ENCODE peak calls at places on chromosome 9, in seven cellular contexts. One of them, this sample, is unnamed.

GRCh38 chr9:130949188-130950038 is 10.4 kb upstream of the FIBCD1 start:
- DNase-seq in ovary: no peak
- DNase-seq in fibroblast of lung: no peak
- DNase-seq in SJSA1: no peak
- DNase-seq in BE2C: no peak
- DNase-seq in sigmoid colon: no peak
- DNase-seq in mucosa of descending colon: no peak
- DNase-seq in this sample: no peak

GRCh38 chr9:92696619-92697018 is 26.7 kb upstream of the IPPK start:
- DNase-seq in ovary: no peak
- DNase-seq in fibroblast of lung: no peak
- DNase-seq in SJSA1: no peak
- DNase-seq in BE2C: no peak
- DNase-seq in sigmoid colon: no peak
- DNase-seq in mucosa of descending colon: no peak
- DNase-seq in this sample: no peak

GRCh38 chr9:111798786-111799185 is 4.0 kb upstream of the SHOC1 start:
- DNase-seq in ovary: no peak
- DNase-seq in fibroblast of lung: peak
- DNase-seq in SJSA1: no peak
- DNase-seq in BE2C: no peak
- DNase-seq in sigmoid colon: no peak
- DNase-seq in mucosa of descending colon: no peak
- DNase-seq in this sample: no peak

GRCh38 chr9:136283291-136284235 is 20.3 kb downstream of the CCDC187 start:
- DNase-seq in ovary: peak
- DNase-seq in fibroblast of lung: peak
- DNase-seq in SJSA1: peak
- DNase-seq in BE2C: peak
- DNase-seq in sigmoid colon: peak
- DNase-seq in mucosa of descending colon: peak
- DNase-seq in this sample: peak

GRCh38 chr9:136385015-136385414 is 11.5 kb upstream of the CARD9 start:
- DNase-seq in ovary: no peak
- DNase-seq in fibroblast of lung: no peak
- DNase-seq in SJSA1: no peak
- DNase-seq in BE2C: no peak
- DNase-seq in sigmoid colon: no peak
- DNase-seq in mucosa of descending colon: no peak
- DNase-seq in this sample: no peak

GRCh38 chr9:136107155-136107952 is 11.3 kb downstream of the TMEM250 start:
- DNase-seq in ovary: no peak
- DNase-seq in fibroblast of lung: no peak
- DNase-seq in SJSA1: no peak
- DNase-seq in BE2C: peak
- DNase-seq in sigmoid colon: no peak
- DNase-seq in mucosa of descending colon: peak
- DNase-seq in this sample: no peak

GRCh38 chr9:95666785-95667155 is 150.0 kb upstream of the PTCH1 start:
- DNase-seq in ovary: no peak
- DNase-seq in fibroblast of lung: no peak
- DNase-seq in SJSA1: peak
- DNase-seq in BE2C: no peak
- DNase-seq in sigmoid colon: no peak
- DNase-seq in mucosa of descending colon: no peak
- DNase-seq in this sample: no peak

GRCh38 chr9:107345327-107345726 is 62.2 kb downstream of the RAD23B start:
- DNase-seq in ovary: no peak
- DNase-seq in fibroblast of lung: no peak
- DNase-seq in SJSA1: no peak
- DNase-seq in BE2C: no peak
- DNase-seq in sigmoid colon: no peak
- DNase-seq in mucosa of descending colon: no peak
- DNase-seq in this sample: no peak

GRCh38 chr9:137479315-137479861 is 20.3 kb upstream of the NSMF start:
- DNase-seq in ovary: no peak
- DNase-seq in fibroblast of lung: no peak
- DNase-seq in SJSA1: no peak
- DNase-seq in BE2C: peak
- DNase-seq in sigmoid colon: no peak
- DNase-seq in mucosa of descending colon: peak
- DNase-seq in this sample: peak

GRCh38 chr9:108552459-108553040 is 303.2 kb downstream of the ACTL7B start:
- DNase-seq in ovary: no peak
- DNase-seq in fibroblast of lung: peak
- DNase-seq in SJSA1: no peak
- DNase-seq in BE2C: no peak
- DNase-seq in sigmoid colon: no peak
- DNase-seq in mucosa of descending colon: no peak
- DNase-seq in this sample: no peak

GRCh38 chr9:106816524-106816923 is 46.4 kb upstream of the ZNF462 start:
- DNase-seq in ovary: no peak
- DNase-seq in fibroblast of lung: no peak
- DNase-seq in SJSA1: no peak
- DNase-seq in BE2C: no peak
- DNase-seq in sigmoid colon: no peak
- DNase-seq in mucosa of descending colon: no peak
- DNase-seq in this sample: no peak

GRCh38 chr9:83384214-83384613 is 154.0 kb downstream of the FRMD3 start:
- DNase-seq in ovary: no peak
- DNase-seq in fibroblast of lung: no peak
- DNase-seq in SJSA1: no peak
- DNase-seq in BE2C: peak
- DNase-seq in sigmoid colon: no peak
- DNase-seq in mucosa of descending colon: no peak
- DNase-seq in this sample: no peak

GRCh38 chr9:87853843-87854242 is 28.8 kb upstream of the SPATA31E1 start:
- DNase-seq in ovary: no peak
- DNase-seq in fibroblast of lung: no peak
- DNase-seq in SJSA1: no peak
- DNase-seq in BE2C: no peak
- DNase-seq in sigmoid colon: no peak
- DNase-seq in mucosa of descending colon: no peak
- DNase-seq in this sample: no peak

GRCh38 chr9:77820293-77820954 is 172.3 kb upstream of the GNA14 start:
- DNase-seq in ovary: no peak
- DNase-seq in fibroblast of lung: peak
- DNase-seq in SJSA1: peak
- DNase-seq in BE2C: no peak
- DNase-seq in sigmoid colon: no peak
- DNase-seq in mucosa of descending colon: no peak
- DNase-seq in this sample: no peak

GRCh38 chr9:137369111-137369787 is 53.7 kb downstream of the EXD3 start:
- DNase-seq in ovary: peak
- DNase-seq in fibroblast of lung: no peak
- DNase-seq in SJSA1: no peak
- DNase-seq in BE2C: peak
- DNase-seq in sigmoid colon: peak
- DNase-seq in mucosa of descending colon: no peak
- DNase-seq in this sample: no peak

GRCh38 chr9:89353989-89354388 is 35.7 kb downstream of the SECISBP2 start:
- DNase-seq in ovary: no peak
- DNase-seq in fibroblast of lung: no peak
- DNase-seq in SJSA1: no peak
- DNase-seq in BE2C: no peak
- DNase-seq in sigmoid colon: no peak
- DNase-seq in mucosa of descending colon: no peak
- DNase-seq in this sample: no peak

DNA sequence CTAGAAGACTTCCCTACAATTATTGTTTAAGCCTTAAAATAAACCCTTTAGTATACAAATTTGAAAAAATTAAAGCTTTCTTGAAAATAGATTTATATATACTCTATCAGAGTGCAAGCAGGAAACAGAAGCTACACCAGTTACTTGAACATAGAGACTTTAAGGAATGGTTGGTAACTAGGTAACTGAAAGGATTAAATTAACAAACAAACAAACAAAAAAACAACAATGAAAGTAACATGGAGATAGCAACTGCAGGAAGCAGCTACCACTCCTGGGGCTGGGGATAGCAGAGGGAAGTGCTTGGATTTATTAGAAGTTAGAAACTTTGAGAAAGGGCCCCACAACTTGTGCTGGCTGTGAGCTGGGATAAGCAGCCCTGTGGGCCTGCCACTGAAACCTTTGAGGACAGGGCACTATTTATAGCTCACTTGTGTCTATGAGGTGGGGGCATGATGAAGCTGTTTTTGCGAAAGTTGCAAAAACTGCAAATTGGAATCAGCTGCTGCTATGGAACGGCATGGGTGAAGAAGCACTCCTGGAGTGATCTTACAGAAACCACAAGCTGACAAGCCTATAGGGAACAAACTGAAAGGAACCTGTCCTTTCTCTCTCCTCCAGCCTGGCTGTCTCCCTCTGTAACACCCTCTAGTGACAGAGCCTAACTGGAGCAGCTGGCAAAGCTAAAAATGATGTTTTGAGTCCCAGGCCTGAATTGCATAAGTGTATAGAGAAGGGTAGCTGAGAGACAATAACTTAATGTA is 91.3 kb upstream of the RANBP6 start:
- DNase-seq in ovary: no peak
- DNase-seq in fibroblast of lung: peak
- DNase-seq in SJSA1: no peak
- DNase-seq in BE2C: no peak
- DNase-seq in sigmoid colon: no peak
- DNase-seq in mucosa of descending colon: no peak
- DNase-seq in this sample: no peak
- H3K4me3 ChIP-seq in ovary: no peak
- H3K4me3 ChIP-seq in fibroblast of lung: no peak
- H3K4me3 ChIP-seq in SJSA1: no peak
- H3K4me3 ChIP-seq in BE2C: no peak
- H3K4me3 ChIP-seq in sigmoid colon: no peak
- H3K4me3 ChIP-seq in mucosa of descending colon: no peak
- H3K4me3 ChIP-seq in this sample: peak

GRCh38 chr9:119369670-119370366 is 583 bp upstream of the BRINP1 start:
- DNase-seq in ovary: no peak
- DNase-seq in fibroblast of lung: no peak
- DNase-seq in SJSA1: no peak
- DNase-seq in BE2C: no peak
- DNase-seq in sigmoid colon: no peak
- DNase-seq in mucosa of descending colon: no peak
- DNase-seq in this sample: no peak

GRCh38 chr9:119366909-119367690 is 2.1 kb downstream of the BRINP1 start:
- DNase-seq in ovary: no peak
- DNase-seq in fibroblast of lung: no peak
- DNase-seq in SJSA1: no peak
- DNase-seq in BE2C: no peak
- DNase-seq in sigmoid colon: no peak
- DNase-seq in mucosa of descending colon: no peak
- DNase-seq in this sample: no peak

GRCh38 chr9:119370816-119371215 is 1.6 kb upstream of the BRINP1 start:
- DNase-seq in ovary: peak
- DNase-seq in fibroblast of lung: peak
- DNase-seq in SJSA1: no peak
- DNase-seq in BE2C: no peak
- DNase-seq in sigmoid colon: no peak
- DNase-seq in mucosa of descending colon: no peak
- DNase-seq in this sample: peak

GRCh38 chr9:119368179-119368578 is 1.1 kb downstream of the BRINP1 start:
- DNase-seq in ovary: no peak
- DNase-seq in fibroblast of lung: no peak
- DNase-seq in SJSA1: no peak
- DNase-seq in BE2C: no peak
- DNase-seq in sigmoid colon: no peak
- DNase-seq in mucosa of descending colon: no peak
- DNase-seq in this sample: no peak

GRCh38 chr9:119368681-119369581 is at the start of gene BRINP1:
- DNase-seq in ovary: peak
- DNase-seq in fibroblast of lung: peak
- DNase-seq in SJSA1: no peak
- DNase-seq in BE2C: peak
- DNase-seq in sigmoid colon: no peak
- DNase-seq in mucosa of descending colon: no peak
- DNase-seq in this sample: peak
- H3K4me3 ChIP-seq in ovary: no peak
- H3K4me3 ChIP-seq in fibroblast of lung: no peak
- H3K4me3 ChIP-seq in SJSA1: no peak
- H3K4me3 ChIP-seq in BE2C: peak
- H3K4me3 ChIP-seq in sigmoid colon: peak
- H3K4me3 ChIP-seq in mucosa of descending colon: no peak
- H3K4me3 ChIP-seq in this sample: peak

DNA sequence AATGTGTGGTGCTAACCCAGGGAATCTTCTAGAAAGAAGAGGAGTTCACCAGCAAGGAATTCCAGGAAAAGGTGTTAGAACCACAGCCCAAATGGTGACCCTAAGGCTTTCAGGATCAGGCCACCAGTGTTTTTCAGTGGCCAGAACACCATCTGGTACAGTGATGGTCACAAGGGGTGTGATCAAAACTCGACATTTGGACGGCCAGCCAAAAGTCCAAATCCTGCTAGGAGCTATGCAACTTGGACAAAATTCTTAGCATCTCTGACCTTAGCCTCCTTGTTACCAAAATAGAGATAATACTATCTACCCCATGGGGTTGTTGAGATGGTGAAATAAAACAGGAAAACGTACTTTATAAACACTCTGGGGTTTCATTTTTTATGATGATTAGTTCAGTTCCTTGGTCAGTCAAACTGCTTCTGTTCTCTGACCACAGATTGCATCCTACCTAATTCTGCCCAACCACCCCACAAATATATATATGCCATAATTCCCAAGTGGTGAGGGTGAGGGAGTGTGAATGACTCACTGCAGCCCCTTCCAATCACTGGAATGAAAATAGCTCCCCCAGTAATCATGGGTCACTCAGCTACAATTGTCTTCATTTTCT is 210.3 kb downstream of the CDK5RAP2 start:
- DNase-seq in ovary: no peak
- DNase-seq in fibroblast of lung: peak
- DNase-seq in SJSA1: no peak
- DNase-seq in BE2C: no peak
- DNase-seq in sigmoid colon: no peak
- DNase-seq in mucosa of descending colon: no peak
- DNase-seq in this sample: no peak
- H3K4me3 ChIP-seq in ovary: no peak
- H3K4me3 ChIP-seq in fibroblast of lung: no peak
- H3K4me3 ChIP-seq in SJSA1: no peak
- H3K4me3 ChIP-seq in BE2C: no peak
- H3K4me3 ChIP-seq in sigmoid colon: no peak
- H3K4me3 ChIP-seq in mucosa of descending colon: no peak
- H3K4me3 ChIP-seq in this sample: no peak

GRCh38 chr9:132163876-132164603 is 2.2 kb downstream of the NTNG2 start:
- DNase-seq in ovary: no peak
- DNase-seq in fibroblast of lung: no peak
- DNase-seq in SJSA1: peak
- DNase-seq in BE2C: no peak
- DNase-seq in sigmoid colon: no peak
- DNase-seq in mucosa of descending colon: no peak
- DNase-seq in this sample: no peak

GRCh38 chr9:132161743-132162187 is at the start of gene NTNG2:
- DNase-seq in ovary: no peak
- DNase-seq in fibroblast of lung: no peak
- DNase-seq in SJSA1: no peak
- DNase-seq in BE2C: no peak
- DNase-seq in sigmoid colon: no peak
- DNase-seq in mucosa of descending colon: no peak
- DNase-seq in this sample: no peak

GRCh38 chr9:132162764-132163456 is 1.1 kb downstream of the NTNG2 start:
- DNase-seq in ovary: no peak
- DNase-seq in fibroblast of lung: no peak
- DNase-seq in SJSA1: no peak
- DNase-seq in BE2C: no peak
- DNase-seq in sigmoid colon: no peak
- DNase-seq in mucosa of descending colon: no peak
- DNase-seq in this sample: peak

GRCh38 chr9:132164604-132165362 is 2.9 kb downstream of the NTNG2 start:
- DNase-seq in ovary: no peak
- DNase-seq in fibroblast of lung: no peak
- DNase-seq in SJSA1: no peak
- DNase-seq in BE2C: no peak
- DNase-seq in sigmoid colon: no peak
- DNase-seq in mucosa of descending colon: no peak
- DNase-seq in this sample: peak

GRCh38 chr9:132163457-132163875 is 1.6 kb downstream of the NTNG2 start:
- DNase-seq in ovary: no peak
- DNase-seq in fibroblast of lung: peak
- DNase-seq in SJSA1: no peak
- DNase-seq in BE2C: no peak
- DNase-seq in sigmoid colon: no peak
- DNase-seq in mucosa of descending colon: no peak
- DNase-seq in this sample: no peak
- H3K4me3 ChIP-seq in ovary: peak
- H3K4me3 ChIP-seq in fibroblast of lung: no peak
- H3K4me3 ChIP-seq in SJSA1: no peak
- H3K4me3 ChIP-seq in BE2C: no peak
- H3K4me3 ChIP-seq in sigmoid colon: peak
- H3K4me3 ChIP-seq in mucosa of descending colon: no peak
- H3K4me3 ChIP-seq in this sample: peak